ENCODE peak calls at places on chromosomes 4 and X, in four cellular contexts. W is upper lobe of left lung, T is neural progenitor cell, P is fibroblast of lung. Z is an unnamed sample.

GRCh38 chr4:11039494-11040142 is 355.1 kb upstream of the CLNK start:
- DNase-seq in P (no peak), W (peak; percentile 17), T (no peak), Z (no peak)

GRCh38 chr4:26584725-26585124 is 841 bp downstream of the TBC1D19 start:
- DNase-seq in T (no peak), P (no peak), W (no peak), Z (no peak)

GRCh38 chr4:176001171-176002006 is 64.3 kb upstream of the WDR17 start:
- DNase-seq in W (peak; percentile 38), P (peak; percentile 34), T (peak; percentile 81), Z (peak; percentile 35)

GRCh38 chr4:126678608-126679007 is 954.1 kb upstream of the INTU start:
- DNase-seq in W (no peak), T (peak; percentile 3), P (no peak), Z (no peak)

GRCh38 chrX:20177093-20177492 is 35.5 kb upstream of the EIF1AX start:
- DNase-seq in W (no peak), P (no peak), T (no peak), Z (no peak)

GRCh38 chr4:83686166-83686565 is 150.3 kb downstream of the GPAT3 start:
- DNase-seq in W (no peak), P (no peak), T (no peak), Z (no peak)

GRCh38 chr4:168892456-168892855 is 117.6 kb downstream of the CBR4 start:
- DNase-seq in T (no peak), P (no peak), W (no peak), Z (no peak)

GRCh38 chr4:126404549-126404948 is 1089.8 kb downstream of the FAT4 start:
- DNase-seq in W (no peak), P (peak; percentile 1), T (no peak), Z (no peak)

GRCh38 chr4:8580321-8581093 is at the start of gene GPR78:
- DNase-seq in T (peak; percentile 96), W (peak; percentile 91), P (peak; percentile 44), Z (peak; percentile 8)

GRCh38 chrX:72124540-72125201 is 7.0 kb downstream of the RTL5 start:
- DNase-seq in P (no peak), W (no peak), T (no peak), Z (no peak)

GRCh38 chr4:88101165-88101564 is 57.3 kb downstream of the ABCG2 start:
- DNase-seq in W (no peak), P (no peak), T (no peak), Z (no peak)

GRCh38 chr4:144970597-144970996 is 127.4 kb downstream of the ANAPC10 start:
- DNase-seq in T (no peak), P (no peak), W (no peak), Z (no peak)

GRCh38 chr4:130356873-130357272 is 1260.9 kb downstream of the C4orf33 start:
- DNase-seq in W (no peak), T (no peak), P (no peak), Z (no peak)

GRCh38 chr4:130361616-130362015 is 1265.7 kb downstream of the C4orf33 start:
- DNase-seq in W (no peak), T (no peak), P (no peak), Z (no peak)

DNA sequence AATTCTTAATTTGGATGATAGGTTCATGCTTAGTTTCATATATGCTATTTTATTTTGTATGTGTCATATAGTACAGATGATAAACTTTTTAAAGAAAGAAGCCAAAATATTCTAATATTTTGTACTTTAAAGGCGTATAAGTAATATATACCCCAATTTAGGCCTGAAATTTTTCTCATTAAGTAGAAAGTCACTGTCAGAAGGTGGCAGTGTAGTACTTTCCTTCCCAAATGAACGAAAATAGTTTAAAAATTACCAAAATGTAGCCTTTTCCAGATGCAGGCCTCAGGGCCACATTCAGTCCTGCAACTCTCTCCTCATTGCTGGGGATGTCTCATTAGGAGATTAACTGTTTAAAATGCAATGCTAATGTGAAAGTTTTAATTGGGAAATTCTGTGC is 1263.6 kb downstream of the C4orf33 start:
- DNase-seq in T (peak; percentile 24), P (peak; percentile 67), W (no peak), Z (peak; percentile 7)
- TF ChIP-seq CTCF in T (peak; percentile 63), P (peak; percentile 43), W (no peak), Z (peak; percentile 48)

GRCh38 chrX:41121766-41122165 is 36.5 kb downstream of the USP9X start:
- DNase-seq in P (no peak), W (no peak), T (no peak), Z (no peak)
- H3K4me3 ChIP-seq in P (no peak overlapping the region), W (no peak overlapping the region), T (no peak overlapping the region), Z (no peak overlapping the region)

GRCh38 chrX:24426921-24427746 is 38.0 kb upstream of the PDK3 start:
- DNase-seq in W (no peak), P (no peak), T (no peak), Z (no peak)
- TF ChIP-seq CTCF in W (no peak), P (no peak), T (no peak), Z (no peak)

GRCh38 chr4:1044469-1045192 is 33.2 kb downstream of the FGFRL1 start:
- DNase-seq in W (peak; percentile 69), T (no peak), P (no peak), Z (no peak)

GRCh38 chr4:1042352-1043025 is 31.1 kb downstream of the FGFRL1 start:
- DNase-seq in T (no peak), W (peak; percentile 31), P (no peak), Z (no peak)

GRCh38 chr4:1041936-1042330 is 30.5 kb downstream of the FGFRL1 start:
- DNase-seq in W (peak; percentile 47), P (no peak), T (no peak), Z (no peak)

GRCh38 chr4:1043658-1044468 is 32.4 kb downstream of the FGFRL1 start:
- DNase-seq in T (peak; percentile 51), P (peak; percentile 99), W (peak; percentile 87), Z (peak; percentile 96)

GRCh38 chr4:1043162-1043561 is 31.7 kb downstream of the FGFRL1 start:
- DNase-seq in T (no peak), P (no peak), W (no peak), Z (no peak)
- H3K4me3 ChIP-seq in T (no peak overlapping the region), P (peak overlapping the region; percentile 17), W (no peak overlapping the region), Z (no peak overlapping the region)

Z was measured in retinal pigment epithelial cell.